ENCODE peak calls at places on chromosomes 12 and 14, in seven cellular contexts. Q is AG04450; H is uterus; C is adrenal gland; P is A549; K is CD8-positive, alpha-beta T cell; E is small intestine. V is an unnamed sample.
A peak's percentile ranks its signal among the peaks of the same experiment; 100 is the strongest.

GRCh38 chr12:39300799-39301198 is 142.1 kb downstream of the KIF21A start:
- DNase-seq in Q (no peak), H (no peak), C (no peak), P (no peak), K (no peak), E (no peak), V (no peak)

GRCh38 chr14:69044296-69044695 is 65.2 kb upstream of the ACTN1 start:
- DNase-seq in Q (no peak), H (no peak), C (no peak), P (no peak), K (no peak), E (no peak), V (no peak)

GRCh38 chr12:46751173-46751572 is 74.6 kb downstream of the SLC38A4 start:
- DNase-seq in Q (no peak), H (no peak), C (no peak), P (no peak), K (no peak), E (no peak), V (no peak)

GRCh38 chr12:79121486-79121885 is 256.9 kb downstream of the SYT1 start:
- DNase-seq in Q (no peak), H (no peak), C (no peak), P (peak; percentile 6), K (no peak), E (no peak), V (no peak)

GRCh38 chr12:48000878-48001321 is 3.4 kb downstream of the COL2A1 start:
- DNase-seq in Q (no peak), H (no peak), C (peak; percentile 54), P (peak; percentile 60), K (no peak), E (no peak), V (no peak)

GRCh38 chr12:120156315-120157259 is 37.9 kb downstream of the GCN1 start:
- DNase-seq in Q (no peak), H (no peak), C (no peak), P (no peak), K (no peak), E (no peak), V (no peak)

GRCh38 chr12:118357327-118358007 is 15.2 kb downstream of the TAOK3 start:
- DNase-seq in Q (no peak), H (peak; percentile 37), C (peak; percentile 50), P (peak; percentile 56), K (no peak), E (peak; percentile 79), V (no peak)

GRCh38 chr12:28936221-28936620 is 212.9 kb upstream of the FAR2 start:
- DNase-seq in Q (no peak), H (no peak), C (no peak), P (no peak), K (no peak), E (no peak), V (peak; percentile 12)

GRCh38 chr12:41521872-41522379 is 333.8 kb downstream of the PDZRN4 start:
- DNase-seq in Q (peak; percentile 84), H (no peak), C (no peak), P (no peak), K (no peak), E (peak; percentile 8), V (no peak)

GRCh38 chr12:13368431-13368830 is 171.9 kb downstream of the EMP1 start:
- DNase-seq in Q (no peak), H (no peak), C (no peak), P (no peak), K (no peak), E (no peak), V (no peak)

GRCh38 chr14:22552001-22552826 is 36.8 kb downstream of the DAD1 start:
- DNase-seq in Q (no peak), H (no peak), C (no peak), P (no peak), K (peak; percentile 60), E (no peak), V (no peak)

GRCh38 chr14:74917646-74918081 is 5.4 kb downstream of the RPS6KL1 start:
- DNase-seq in Q (no peak), H (peak; percentile 67), C (peak; percentile 48), P (no peak), K (no peak), E (no peak), V (peak; percentile 57)

GRCh38 chr12:55142896-55143870 is 17.0 kb downstream of the OR9K2 start:
- DNase-seq in Q (no peak), H (no peak), C (peak; percentile 33), P (peak; percentile 11), K (peak; percentile 55), E (peak; percentile 43), V (peak; percentile 23)

GRCh38 chr14:43914041-43914693 is 592.9 kb downstream of the FSCB start:
- DNase-seq in Q (no peak), H (no peak), C (no peak), P (no peak), K (no peak), E (no peak), V (no peak)

GRCh38 chr14:95564060-95564459 is 29.2 kb downstream of the GLRX5 start:
- DNase-seq in Q (no peak), H (no peak), C (no peak), P (no peak), K (no peak), E (no peak), V (no peak)

GRCh38 chr12:20189767-20190166 is 178.6 kb upstream of the PDE3A start:
- DNase-seq in Q (no peak), H (no peak), C (no peak), P (no peak), K (no peak), E (no peak), V (no peak)

GRCh38 chr14:35807131-35807961 is 1.7 kb downstream of the RALGAPA1 start:
- DNase-seq in Q (no peak), H (no peak), C (no peak), P (no peak), K (no peak), E (no peak), V (no peak)

GRCh38 chr14:74579447-74580274 is 32.4 kb downstream of the LTBP2 start:
- DNase-seq in Q (peak; percentile 69), H (no peak), C (no peak), P (peak; percentile 94), K (no peak), E (no peak), V (no peak)

GRCh38 chr12:9127484-9127883 is 11.8 kb upstream of the A2M start:
- DNase-seq in Q (no peak), H (no peak), C (no peak), P (no peak), K (no peak), E (no peak), V (no peak)

GRCh38 chr14:89366580-89367448 is 50.2 kb downstream of the FOXN3 start:
- DNase-seq in Q (no peak), H (no peak), C (no peak), P (no peak), K (no peak), E (peak; percentile 90), V (no peak)

GRCh38 chr12:75779891-75780501 is 251.6 kb downstream of the PHLDA1 start:
- DNase-seq in Q (no peak), H (no peak), C (no peak), P (no peak), K (no peak), E (no peak), V (no peak)

GRCh38 chr12:117113231-117113630 is 14.0 kb upstream of the TESC start:
- DNase-seq in Q (no peak), H (no peak), C (no peak), P (no peak), K (no peak), E (no peak), V (no peak)

GRCh38 chr12:28795306-28795705 is 353.8 kb upstream of the FAR2 start:
- DNase-seq in Q (peak; percentile 7), H (no peak), C (no peak), P (no peak), K (no peak), E (no peak), V (no peak)

GRCh38 chr12:106585237-106585834 is 2.5 kb downstream of the RFX4 start:
- DNase-seq in Q (no peak), H (no peak), C (no peak), P (no peak), K (no peak), E (no peak), V (no peak)

GRCh38 chr12:52145228-52145940 is 46.4 kb downstream of the KRT80 start:
- DNase-seq in Q (no peak), H (no peak), C (no peak), P (no peak), K (no peak), E (no peak), V (no peak)

GRCh38 chr14:34437729-34438080 is 24.3 kb downstream of the SPTSSA start:
- DNase-seq in Q (no peak), H (no peak), C (no peak), P (no peak), K (no peak), E (no peak), V (no peak)
- H3K27ac ChIP-seq in Q (no peak overlapping the region), H (no peak overlapping the region), C (no peak overlapping the region), P (peak overlapping the region; percentile 77), K (no peak overlapping the region), E (no peak overlapping the region), V (no peak overlapping the region)

DNA sequence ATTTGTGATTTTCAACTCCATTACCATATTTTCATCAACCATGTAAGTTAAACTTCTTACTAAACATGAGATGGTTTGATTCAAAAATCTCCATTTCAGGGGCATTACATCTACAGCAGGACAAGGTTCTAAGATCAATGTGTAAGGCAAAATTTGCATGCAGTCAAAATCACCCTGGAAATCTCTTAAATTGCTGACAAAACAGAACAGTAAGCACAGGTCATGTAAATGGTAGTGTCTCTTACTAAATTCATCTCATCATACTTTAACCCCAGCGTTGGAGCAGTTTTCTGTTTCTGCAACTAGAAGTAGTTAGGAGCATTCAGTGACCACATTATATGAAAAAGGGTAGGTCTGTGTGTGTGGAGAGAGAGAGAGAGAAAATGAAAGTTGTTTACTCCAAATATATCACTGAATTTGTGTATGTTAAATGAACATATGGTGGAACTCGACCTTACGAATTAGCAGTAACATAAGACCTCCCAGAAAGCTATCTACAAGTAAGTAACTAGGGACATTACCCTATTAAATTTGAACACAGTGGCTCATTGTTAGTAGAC is 227.5 kb downstream of the SSPN start:
- DNase-seq in Q (no peak), H (no peak), C (no peak), P (no peak), K (no peak), E (no peak), V (no peak)
- H3K27ac ChIP-seq in Q (no peak overlapping the region), H (no peak overlapping the region), C (no peak overlapping the region), P (no peak overlapping the region), K (no peak overlapping the region), E (no peak overlapping the region), V (no peak overlapping the region)

DNA sequence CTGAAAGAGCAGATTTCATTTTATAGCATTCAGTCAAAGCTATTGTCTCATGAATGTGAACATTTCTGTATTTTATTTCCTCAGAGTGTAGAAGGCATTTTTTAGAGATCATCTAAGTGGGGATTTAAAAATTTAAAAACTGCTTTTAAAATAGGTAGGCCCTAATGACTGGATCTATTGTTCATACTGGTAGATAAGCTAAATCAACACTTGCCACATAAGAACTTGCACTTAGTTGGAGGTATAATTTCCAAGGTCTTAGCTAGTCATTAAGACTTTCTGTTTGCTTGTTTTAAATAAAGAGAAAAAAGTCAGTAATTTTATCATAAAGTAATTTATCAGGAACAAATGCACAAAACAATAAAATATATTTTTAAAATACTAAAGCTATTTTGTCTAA is 75.2 kb upstream of the LMO3 start:
- DNase-seq in Q (no peak), H (no peak), C (no peak), P (no peak), K (no peak), E (no peak), V (no peak)
- H3K27ac ChIP-seq in Q (no peak overlapping the region), H (no peak overlapping the region), C (no peak overlapping the region), P (no peak overlapping the region), K (no peak overlapping the region), E (no peak overlapping the region), V (no peak overlapping the region)

GRCh38 chr12:6206327-6206726 is 6.1 kb downstream of the CD9 start:
- DNase-seq in Q (no peak), H (no peak), C (no peak), P (no peak), K (no peak), E (no peak), V (no peak)
- H3K27ac ChIP-seq in Q (no peak overlapping the region), H (peak overlapping the region; percentile 95), C (peak overlapping the region; percentile 35), P (no peak overlapping the region), K (no peak overlapping the region), E (peak overlapping the region; percentile 7), V (peak overlapping the region; percentile 21)